ENCODE peak calls at places on chromosomes 1 and 21, in four cellular contexts. One of them, this sample, is unnamed.

GRCh38 chr1:166975361-166976129 is at the start of gene ILDR2:
- DNase-seq in activated CD4-positive, alpha-beta T cell treated with anti-CD3 and anti-CD28 coated beads, Interleukin-2, amount 50 U/mL, for 24 hours: peak; percentile 61
- DNase-seq in NCI-H1694 treated with DMSO at 0.1 percent for 48 hours: no peak
- DNase-seq in hypothalamus: peak; percentile 29
- DNase-seq in this sample: peak; percentile 36

GRCh38 chr1:149845416-149845815 is 54.0 kb upstream of the BOLA1 start:
- DNase-seq in activated CD4-positive, alpha-beta T cell treated with anti-CD3 and anti-CD28 coated beads, Interleukin-2, amount 50 U/mL, for 24 hours: no peak
- DNase-seq in NCI-H1694 treated with DMSO at 0.1 percent for 48 hours: no peak
- DNase-seq in hypothalamus: no peak
- DNase-seq in this sample: no peak

GRCh38 chr21:33198346-33199135 is 31.2 kb upstream of the IFNAR2 start:
- DNase-seq in activated CD4-positive, alpha-beta T cell treated with anti-CD3 and anti-CD28 coated beads, Interleukin-2, amount 50 U/mL, for 24 hours: no peak
- DNase-seq in NCI-H1694 treated with DMSO at 0.1 percent for 48 hours: peak; percentile 33
- DNase-seq in hypothalamus: peak; percentile 30
- DNase-seq in this sample: peak; percentile 74

GRCh38 chr1:26597629-26598039 is 68.1 kb downstream of the RPS6KA1 start:
- DNase-seq in activated CD4-positive, alpha-beta T cell treated with anti-CD3 and anti-CD28 coated beads, Interleukin-2, amount 50 U/mL, for 24 hours: no peak
- DNase-seq in NCI-H1694 treated with DMSO at 0.1 percent for 48 hours: peak; percentile 39
- DNase-seq in hypothalamus: no peak
- DNase-seq in this sample: no peak

GRCh38 chr1:86388777-86389176 is 7.3 kb downstream of the ODF2L start:
- DNase-seq in activated CD4-positive, alpha-beta T cell treated with anti-CD3 and anti-CD28 coated beads, Interleukin-2, amount 50 U/mL, for 24 hours: no peak
- DNase-seq in NCI-H1694 treated with DMSO at 0.1 percent for 48 hours: no peak
- DNase-seq in hypothalamus: no peak
- DNase-seq in this sample: no peak

GRCh38 chr1:41021526-41022308 is at the start of gene SLFNL1:
- DNase-seq in activated CD4-positive, alpha-beta T cell treated with anti-CD3 and anti-CD28 coated beads, Interleukin-2, amount 50 U/mL, for 24 hours: no peak
- DNase-seq in NCI-H1694 treated with DMSO at 0.1 percent for 48 hours: no peak
- DNase-seq in hypothalamus: no peak
- DNase-seq in this sample: no peak

GRCh38 chr1:53627031-53627430 is 111.9 kb downstream of the GLIS1 start:
- DNase-seq in activated CD4-positive, alpha-beta T cell treated with anti-CD3 and anti-CD28 coated beads, Interleukin-2, amount 50 U/mL, for 24 hours: no peak
- DNase-seq in NCI-H1694 treated with DMSO at 0.1 percent for 48 hours: no peak
- DNase-seq in hypothalamus: no peak
- DNase-seq in this sample: no peak

GRCh38 chr1:62782197-62782886 is 1.6 kb upstream of the ATG4C start:
- DNase-seq in activated CD4-positive, alpha-beta T cell treated with anti-CD3 and anti-CD28 coated beads, Interleukin-2, amount 50 U/mL, for 24 hours: no peak
- DNase-seq in NCI-H1694 treated with DMSO at 0.1 percent for 48 hours: no peak
- DNase-seq in hypothalamus: no peak
- DNase-seq in this sample: no peak

GRCh38 chr1:169108897-169109560 is 2.5 kb downstream of the ATP1B1 start:
- DNase-seq in activated CD4-positive, alpha-beta T cell treated with anti-CD3 and anti-CD28 coated beads, Interleukin-2, amount 50 U/mL, for 24 hours: no peak
- DNase-seq in NCI-H1694 treated with DMSO at 0.1 percent for 48 hours: no peak
- DNase-seq in hypothalamus: no peak
- DNase-seq in this sample: no peak

GRCh38 chr1:60564856-60565445 is 491.4 kb upstream of the C1orf87 start:
- DNase-seq in activated CD4-positive, alpha-beta T cell treated with anti-CD3 and anti-CD28 coated beads, Interleukin-2, amount 50 U/mL, for 24 hours: no peak
- DNase-seq in NCI-H1694 treated with DMSO at 0.1 percent for 48 hours: peak; percentile 40
- DNase-seq in hypothalamus: no peak
- DNase-seq in this sample: no peak

GRCh38 chr1:18978706-18979105 is 22.2 kb upstream of the IFFO2 start:
- DNase-seq in activated CD4-positive, alpha-beta T cell treated with anti-CD3 and anti-CD28 coated beads, Interleukin-2, amount 50 U/mL, for 24 hours: no peak
- DNase-seq in NCI-H1694 treated with DMSO at 0.1 percent for 48 hours: no peak
- DNase-seq in hypothalamus: no peak
- DNase-seq in this sample: no peak

GRCh38 chr1:15282038-15282437 is 35.0 kb downstream of the FHAD1 start:
- DNase-seq in activated CD4-positive, alpha-beta T cell treated with anti-CD3 and anti-CD28 coated beads, Interleukin-2, amount 50 U/mL, for 24 hours: no peak
- DNase-seq in NCI-H1694 treated with DMSO at 0.1 percent for 48 hours: no peak
- DNase-seq in hypothalamus: no peak
- DNase-seq in this sample: no peak

GRCh38 chr1:147851149-147851548 is 51.4 kb upstream of the GJA8 start:
- DNase-seq in activated CD4-positive, alpha-beta T cell treated with anti-CD3 and anti-CD28 coated beads, Interleukin-2, amount 50 U/mL, for 24 hours: no peak
- DNase-seq in NCI-H1694 treated with DMSO at 0.1 percent for 48 hours: no peak
- DNase-seq in hypothalamus: no peak
- DNase-seq in this sample: no peak

GRCh38 chr1:10948463-10948775 is 64.0 kb upstream of the TARDBP start:
- DNase-seq in activated CD4-positive, alpha-beta T cell treated with anti-CD3 and anti-CD28 coated beads, Interleukin-2, amount 50 U/mL, for 24 hours: no peak
- DNase-seq in NCI-H1694 treated with DMSO at 0.1 percent for 48 hours: no peak
- DNase-seq in hypothalamus: no peak
- DNase-seq in this sample: peak; percentile 57

GRCh38 chr21:37636152-37636860 is 269.7 kb downstream of the DYRK1A start:
- DNase-seq in activated CD4-positive, alpha-beta T cell treated with anti-CD3 and anti-CD28 coated beads, Interleukin-2, amount 50 U/mL, for 24 hours: no peak
- DNase-seq in NCI-H1694 treated with DMSO at 0.1 percent for 48 hours: no peak
- DNase-seq in hypothalamus: no peak
- DNase-seq in this sample: no peak

GRCh38 chr21:29145354-29145782 is 14.9 kb downstream of the MAP3K7CL start:
- DNase-seq in activated CD4-positive, alpha-beta T cell treated with anti-CD3 and anti-CD28 coated beads, Interleukin-2, amount 50 U/mL, for 24 hours: no peak
- DNase-seq in NCI-H1694 treated with DMSO at 0.1 percent for 48 hours: peak; percentile 87
- DNase-seq in hypothalamus: no peak
- DNase-seq in this sample: no peak

GRCh38 chr1:16605532-16605931 is 7.8 kb downstream of the NBPF1 start:
- DNase-seq in activated CD4-positive, alpha-beta T cell treated with anti-CD3 and anti-CD28 coated beads, Interleukin-2, amount 50 U/mL, for 24 hours: no peak
- DNase-seq in NCI-H1694 treated with DMSO at 0.1 percent for 48 hours: no peak
- DNase-seq in hypothalamus: no peak
- DNase-seq in this sample: no peak

GRCh38 chr1:184416921-184417320 is 30.1 kb downstream of the C1orf21 start:
- DNase-seq in activated CD4-positive, alpha-beta T cell treated with anti-CD3 and anti-CD28 coated beads, Interleukin-2, amount 50 U/mL, for 24 hours: no peak
- DNase-seq in NCI-H1694 treated with DMSO at 0.1 percent for 48 hours: no peak
- DNase-seq in hypothalamus: no peak
- DNase-seq in this sample: no peak

GRCh38 chr1:67755619-67756018 is 70.6 kb downstream of the GADD45A start:
- DNase-seq in activated CD4-positive, alpha-beta T cell treated with anti-CD3 and anti-CD28 coated beads, Interleukin-2, amount 50 U/mL, for 24 hours: no peak
- DNase-seq in NCI-H1694 treated with DMSO at 0.1 percent for 48 hours: no peak
- DNase-seq in hypothalamus: no peak
- DNase-seq in this sample: no peak

GRCh38 chr1:45550401-45551305 is at the start of gene AKR1A1:
- DNase-seq in activated CD4-positive, alpha-beta T cell treated with anti-CD3 and anti-CD28 coated beads, Interleukin-2, amount 50 U/mL, for 24 hours: peak; percentile 87
- DNase-seq in NCI-H1694 treated with DMSO at 0.1 percent for 48 hours: peak; percentile 92
- DNase-seq in hypothalamus: peak; percentile 81
- DNase-seq in this sample: peak; percentile 92

GRCh38 chr1:34108269-34108668 is 56.8 kb downstream of the CSMD2 start:
- DNase-seq in activated CD4-positive, alpha-beta T cell treated with anti-CD3 and anti-CD28 coated beads, Interleukin-2, amount 50 U/mL, for 24 hours: no peak
- DNase-seq in NCI-H1694 treated with DMSO at 0.1 percent for 48 hours: no peak
- DNase-seq in hypothalamus: no peak
- DNase-seq in this sample: no peak

GRCh38 chr1:156376146-156376545 is 7.1 kb downstream of the RHBG start:
- DNase-seq in activated CD4-positive, alpha-beta T cell treated with anti-CD3 and anti-CD28 coated beads, Interleukin-2, amount 50 U/mL, for 24 hours: no peak
- DNase-seq in NCI-H1694 treated with DMSO at 0.1 percent for 48 hours: no peak
- DNase-seq in hypothalamus: no peak
- DNase-seq in this sample: no peak

GRCh38 chr1:119790481-119791198 is 20.6 kb downstream of the REG4 start:
- DNase-seq in activated CD4-positive, alpha-beta T cell treated with anti-CD3 and anti-CD28 coated beads, Interleukin-2, amount 50 U/mL, for 24 hours: no peak
- DNase-seq in NCI-H1694 treated with DMSO at 0.1 percent for 48 hours: no peak
- DNase-seq in hypothalamus: no peak
- DNase-seq in this sample: no peak

GRCh38 chr1:203479646-203480045 is 4.0 kb downstream of the PRELP start:
- DNase-seq in activated CD4-positive, alpha-beta T cell treated with anti-CD3 and anti-CD28 coated beads, Interleukin-2, amount 50 U/mL, for 24 hours: no peak
- DNase-seq in NCI-H1694 treated with DMSO at 0.1 percent for 48 hours: no peak
- DNase-seq in hypothalamus: no peak
- DNase-seq in this sample: no peak

GRCh38 chr21:45747802-45748445 is 104.4 kb downstream of the PCBP3 start:
- DNase-seq in activated CD4-positive, alpha-beta T cell treated with anti-CD3 and anti-CD28 coated beads, Interleukin-2, amount 50 U/mL, for 24 hours: no peak
- DNase-seq in NCI-H1694 treated with DMSO at 0.1 percent for 48 hours: peak; percentile 5
- DNase-seq in hypothalamus: no peak
- DNase-seq in this sample: no peak

This sample was measured in left lung.